ENCODE peak calls at places on chromosomes 13 and 19, in nine cellular contexts. K is transverse colon, G is stomach, T is A549, C is tibial nerve, Z is esophagus muscularis mucosa, E is suprapubic skin, M is sigmoid colon, S is H1. V is an unnamed sample.

GRCh38 chr13:29922896-29923295 is 72.5 kb upstream of the UBL3 start:
- DNase-seq in T (peak), S (no peak), C (no peak), E (no peak), Z (no peak), M (no peak), K (no peak), G (no peak), V (no peak)

GRCh38 chr13:42875448-42876269 is 94.3 kb downstream of the FAM216B start:
- DNase-seq in C (no peak), K (no peak), T (no peak), M (no peak), G (no peak), E (no peak), Z (no peak), S (peak), V (peak)

GRCh38 chr19:55525289-55526101 is 11.4 kb downstream of the SBK2 start:
- DNase-seq in E (no peak), G (no peak), T (no peak), K (no peak), M (no peak), Z (no peak), S (no peak), C (no peak), V (no peak)

GRCh38 chr19:19120308-19121156 is 17.7 kb downstream of the TMEM161A start:
- DNase-seq in Z (no peak), G (peak), M (peak), T (peak), C (no peak), S (peak), K (peak), E (no peak), V (peak)

GRCh38 chr19:10769533-10770491 is 51.9 kb downstream of the DNM2 start:
- DNase-seq in E (no peak), G (peak), K (peak), T (peak), S (no peak), M (peak), Z (no peak), C (peak), V (peak)

GRCh38 chr19:28876604-28877123 is 336.3 kb downstream of the UQCRFS1 start:
- DNase-seq in M (no peak), T (no peak), Z (no peak), K (no peak), E (no peak), C (no peak), G (no peak), S (no peak), V (no peak)

GRCh38 chr13:21458816-21459701 is at the start of gene ZDHHC20:
- DNase-seq in S (peak), E (peak), K (peak), T (peak), Z (peak), M (peak), C (peak), G (peak), V (peak)

GRCh38 chr13:97339019-97339988 is 94.7 kb upstream of the RAP2A start:
- DNase-seq in T (peak), M (peak), S (no peak), K (peak), C (no peak), Z (no peak), G (peak), E (no peak), V (peak)

GRCh38 chr13:95643009-95643408 is 1.5 kb downstream of the DZIP1 start:
- DNase-seq in S (no peak), T (no peak), M (no peak), K (no peak), Z (no peak), G (no peak), E (no peak), C (no peak), V (no peak)

GRCh38 chr19:38743394-38744297 is 628 bp downstream of the CAPN12 start:
- DNase-seq in Z (no peak), C (no peak), G (no peak), E (no peak), K (no peak), M (peak), S (no peak), T (no peak), V (no peak)

GRCh38 chr19:38745316-38745715 is 1.0 kb upstream of the CAPN12 start:
- DNase-seq in T (no peak), M (no peak), C (no peak), K (no peak), Z (no peak), E (no peak), G (no peak), S (no peak), V (peak)

GRCh38 chr19:38744906-38745305 is 632 bp upstream of the CAPN12 start:
- DNase-seq in E (no peak), M (no peak), C (no peak), K (no peak), G (no peak), S (no peak), Z (no peak), T (peak), V (no peak)

GRCh38 chr19:38742906-38743305 is 1.4 kb downstream of the CAPN12 start:
- DNase-seq in E (no peak), M (no peak), C (no peak), T (no peak), G (no peak), K (no peak), S (no peak), Z (no peak), V (peak)

GRCh38 chr19:38744298-38744681 is at the start of gene CAPN12:
- DNase-seq in K (no peak), S (no peak), E (no peak), C (no peak), T (no peak), G (no peak), Z (no peak), M (no peak), V (no peak)
- TF ChIP-seq EP300 in K (no peak), S (no peak), E (no peak), C (no peak), T (no peak), G (no peak), Z (no peak), M (no peak), V (no peak)

GRCh38 chr13:37981932-37982331 is 112.4 kb upstream of the TRPC4 start:
- DNase-seq in C (no peak), K (no peak), Z (no peak), S (no peak), T (no peak), M (no peak), G (no peak), E (no peak), V (no peak)
- TF ChIP-seq POLR2A in C (no peak), K (no peak), Z (no peak), S (no peak), T (no peak), M (no peak), G (no peak), E (no peak), V (no peak)

GRCh38 chr13:47178090-47178950 is 281.5 kb upstream of the HTR2A start:
- DNase-seq in T (no peak), Z (no peak), M (no peak), E (no peak), G (no peak), K (no peak), S (no peak), C (no peak), V (no peak)
- TF ChIP-seq EP300 in T (no peak), Z (no peak), M (no peak), E (no peak), G (no peak), K (no peak), S (no peak), C (no peak), V (no peak)

DNA sequence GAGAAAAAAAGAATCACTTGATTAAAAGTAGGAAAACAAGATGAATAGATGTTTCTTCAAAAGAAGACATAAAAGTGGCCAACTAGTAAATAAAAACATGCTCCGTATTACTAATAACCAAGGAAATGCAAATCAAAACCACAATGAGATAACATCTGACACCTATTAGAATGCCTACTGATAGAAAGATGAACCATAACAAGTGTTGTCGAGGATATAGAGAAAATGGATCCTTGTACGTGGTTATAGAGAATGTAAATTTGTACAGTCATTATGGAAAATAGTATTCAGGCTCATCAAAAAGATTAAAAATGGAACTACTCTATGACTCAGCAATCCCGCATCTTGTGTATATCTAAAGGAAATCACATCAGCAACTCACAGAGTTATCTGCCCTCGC is 415.8 kb upstream of the SLITRK5 start:
- DNase-seq in K (no peak), Z (no peak), M (no peak), T (no peak), G (no peak), E (no peak), C (no peak), S (no peak), V (no peak)
- TF ChIP-seq POLR2A in K (no peak), Z (no peak), M (no peak), T (no peak), G (no peak), E (no peak), C (no peak), S (no peak), V (no peak)

GRCh38 chr13:50366488-50367174 is 351.4 kb downstream of the KCNRG start:
- DNase-seq in T (no peak), G (no peak), S (no peak), C (no peak), Z (peak), M (no peak), K (no peak), E (no peak), V (no peak)
- TF ChIP-seq EP300 in T (no peak), G (no peak), S (no peak), C (no peak), Z (no peak), M (no peak), K (no peak), E (no peak), V (no peak)

V was measured in ovary.